ENCODE peak calls at places on chromosomes 4 and X, in nine cellular contexts. R, S, H, K, F, C, A, U and Z are unnamed samples.

GRCh38 chrX:47595701-47596655 is 13.7 kb downstream of the TIMP1 start:
- DNase-seq in R (no peak), S (no peak), H (peak; percentile 12), K (no peak), F (no peak), C (peak; percentile 37), A (no peak), U (no peak), Z (no peak)

GRCh38 chrX:110194977-110195376 is 122.9 kb downstream of the AMMECR1 start:
- DNase-seq in R (no peak), S (no peak), H (no peak), K (no peak), F (no peak), C (no peak), A (no peak), U (no peak), Z (no peak)

GRCh38 chr4:184151988-184152485 is 65.6 kb downstream of the ENPP6 start:
- DNase-seq in R (no peak), S (no peak), H (no peak), K (no peak), F (no peak), C (no peak), A (no peak), U (no peak), Z (no peak)

GRCh38 chr4:122481766-122482405 is 25.4 kb upstream of the IL2 start:
- DNase-seq in R (no peak), S (no peak), H (peak; percentile 80), K (no peak), F (no peak), C (no peak), A (no peak), U (no peak), Z (no peak)

GRCh38 chrX:69222103-69223090 is 57.1 kb upstream of the PJA1 start:
- DNase-seq in R (peak; percentile 66), S (peak; percentile 65), H (peak; percentile 69), K (peak; percentile 77), F (peak; percentile 45), C (peak; percentile 15), A (peak; percentile 52), U (peak; percentile 82), Z (peak; percentile 62)

GRCh38 chr4:27010334-27010940 is 149.8 kb downstream of the STIM2 start:
- DNase-seq in R (peak; percentile 58), S (peak; percentile 53), H (peak; percentile 81), K (peak; percentile 37), F (peak; percentile 43), C (no peak), A (peak; percentile 54), U (peak; percentile 67), Z (peak; percentile 67)

GRCh38 chr4:26803462-26803861 is 57.2 kb upstream of the STIM2 start:
- DNase-seq in R (no peak), S (no peak), H (peak; percentile 52), K (no peak), F (no peak), C (no peak), A (no peak), U (no peak), Z (no peak)

GRCh38 chrX:151722241-151722846 is 6.5 kb downstream of the FATE1 start:
- DNase-seq in R (no peak), S (no peak), H (peak; percentile 69), K (peak; percentile 34), F (peak; percentile 2), C (no peak), A (no peak), U (peak; percentile 37), Z (no peak)

GRCh38 chr4:140856692-140857091 is 100.5 kb upstream of the TBC1D9 start:
- DNase-seq in R (no peak), S (no peak), H (peak; percentile 80), K (peak; percentile 60), F (peak; percentile 86), C (no peak), A (no peak), U (no peak), Z (no peak)

GRCh38 chrX:153387345-153387744 is 13.8 kb downstream of the PNMA6E start:
- DNase-seq in R (no peak), S (no peak), H (no peak), K (no peak), F (no peak), C (no peak), A (no peak), U (no peak), Z (no peak)

GRCh38 chr4:182895791-182896292 is 21.3 kb downstream of the DCTD start:
- DNase-seq in R (no peak), S (no peak), H (no peak), K (no peak), F (no peak), C (no peak), A (no peak), U (no peak), Z (no peak)

GRCh38 chr4:99011910-99012309 is 16.4 kb downstream of the METAP1 start:
- DNase-seq in R (no peak), S (no peak), H (no peak), K (no peak), F (no peak), C (no peak), A (no peak), U (no peak), Z (no peak)

GRCh38 chr4:158016511-158016910 is 156.3 kb downstream of the GASK1B start:
- DNase-seq in R (no peak), S (no peak), H (peak; percentile 70), K (no peak), F (no peak), C (no peak), A (no peak), U (no peak), Z (no peak)

GRCh38 chrX:107674480-107675364 is 46.4 kb downstream of the PRPS1 start:
- DNase-seq in R (no peak), S (peak; percentile 69), H (peak; percentile 75), K (peak; percentile 39), F (no peak), C (no peak), A (peak; percentile 63), U (peak; percentile 53), Z (no peak)

GRCh38 chrX:143121471-143121870 is 95.7 kb downstream of the SPANXN4 start:
- DNase-seq in R (no peak), S (no peak), H (no peak), K (no peak), F (no peak), C (no peak), A (no peak), U (no peak), Z (no peak)

GRCh38 chrX:16187024-16187698 is 19.9 kb downstream of the MAGEB17 start:
- DNase-seq in R (no peak), S (no peak), H (no peak), K (no peak), F (no peak), C (no peak), A (no peak), U (no peak), Z (no peak)

GRCh38 chr4:139950568-139950967 is 203.4 kb downstream of the MAML3 start:
- DNase-seq in R (no peak), S (peak; percentile 44), H (peak; percentile 51), K (no peak), F (no peak), C (no peak), A (no peak), U (no peak), Z (no peak)

GRCh38 chrX:149512225-149512885 is 7.2 kb upstream of the IDS start:
- DNase-seq in R (peak; percentile 53), S (peak; percentile 52), H (peak; percentile 58), K (peak; percentile 71), F (no peak), C (no peak), A (peak; percentile 50), U (no peak), Z (no peak)

GRCh38 chr4:3229328-3229727 is 19.6 kb upstream of the MSANTD1 start:
- DNase-seq in R (no peak), S (peak; percentile 24), H (no peak), K (no peak), F (no peak), C (no peak), A (no peak), U (peak; percentile 21), Z (no peak)

DNA sequence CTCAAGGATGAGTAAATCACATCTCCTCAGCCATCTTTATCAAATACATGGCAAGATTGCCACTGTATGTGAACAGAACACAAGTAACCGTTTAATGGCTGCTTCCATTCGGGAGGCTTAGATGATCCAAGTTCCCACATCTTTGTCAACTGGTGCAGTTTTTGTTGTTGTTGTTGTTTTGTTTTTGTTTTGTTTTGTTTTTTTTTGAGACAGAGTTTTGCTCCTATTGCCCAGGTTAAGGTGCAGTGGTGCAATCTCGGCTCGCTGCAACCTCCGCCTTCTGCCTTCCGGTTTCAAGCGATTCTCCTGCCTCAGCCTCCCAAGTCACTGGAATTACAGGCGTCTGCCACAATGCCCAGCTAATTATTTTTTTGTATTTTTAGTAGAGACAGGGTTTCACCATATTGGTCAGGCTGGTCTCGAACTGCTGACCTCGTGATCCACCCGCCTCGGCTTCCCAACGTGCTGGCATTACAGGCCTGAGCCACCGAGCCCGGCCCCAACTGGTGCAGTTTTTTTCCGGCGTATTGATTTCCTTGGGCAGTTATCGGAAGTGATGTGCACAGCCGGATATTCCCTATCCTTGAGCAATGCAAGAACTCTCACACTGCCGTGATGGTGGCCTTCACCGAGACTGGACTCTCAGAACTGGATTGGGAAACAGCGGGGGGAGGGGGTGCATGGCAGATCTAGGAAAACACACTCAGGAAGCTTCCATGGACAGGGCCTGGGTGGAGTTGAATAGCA is 29.2 kb upstream of the TRIM2 start:
- DNase-seq in R (no peak), S (no peak), H (no peak), K (no peak), F (no peak), C (no peak), A (no peak), U (no peak), Z (no peak)
- H3K27ac ChIP-seq in R (no peak overlapping the region), S (no peak overlapping the region), H (no peak overlapping the region), K (no peak overlapping the region), F (no peak overlapping the region), C (no peak overlapping the region), A (no peak overlapping the region), U (no peak overlapping the region), Z (no peak overlapping the region)

GRCh38 chr4:123939621-123940020 is 543.0 kb downstream of the SPRY1 start:
- DNase-seq in R (no peak), S (no peak), H (peak; percentile 78), K (no peak), F (peak; percentile 13), C (peak; percentile 27), A (no peak), U (no peak), Z (no peak)
- H3K4me3 ChIP-seq in R (no peak overlapping the region), S (no peak overlapping the region), H (no peak overlapping the region), K (no peak overlapping the region), F (no peak overlapping the region), C (no peak overlapping the region), A (no peak overlapping the region), U (no peak overlapping the region), Z (no peak overlapping the region)

DNA sequence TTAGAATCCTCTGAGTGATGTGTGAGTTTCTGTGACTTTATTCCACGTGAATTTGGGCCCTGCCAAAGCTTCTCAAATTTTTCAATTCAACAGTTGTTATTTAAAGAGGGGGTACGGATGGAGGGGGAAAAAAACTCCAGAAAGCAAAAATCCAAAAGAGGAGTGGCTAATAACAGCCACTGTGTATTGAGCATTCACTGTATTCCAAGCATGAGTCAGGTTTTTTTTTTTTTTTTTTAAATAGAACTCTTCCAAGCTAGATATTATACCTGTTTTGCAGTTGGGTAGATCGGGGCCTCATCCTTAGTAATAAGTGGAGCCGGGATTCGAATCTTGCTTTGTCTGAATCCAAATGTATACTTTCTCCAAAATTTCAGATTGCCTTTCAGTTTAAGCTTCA is 6.4 kb upstream of the RHOH start:
- DNase-seq in R (no peak), S (no peak), H (no peak), K (no peak), F (no peak), C (no peak), A (no peak), U (no peak), Z (no peak)
- H3K27ac ChIP-seq in R (peak overlapping the region; percentile 100), S (no peak overlapping the region), H (no peak overlapping the region), K (no peak overlapping the region), F (no peak overlapping the region), C (no peak overlapping the region), A (peak overlapping the region; percentile 34), U (no peak overlapping the region), Z (no peak overlapping the region)

GRCh38 chr4:107721436-107722090 is 1.5 kb upstream of the PAPSS1 start:
- DNase-seq in R (peak; percentile 38), S (no peak), H (no peak), K (no peak), F (no peak), C (no peak), A (no peak), U (peak; percentile 40), Z (no peak)
- H3K4me3 ChIP-seq in R (peak overlapping the region; percentile 90), S (peak overlapping the region; percentile 98), H (peak overlapping the region; percentile 89), K (no peak overlapping the region), F (no peak overlapping the region), C (peak overlapping the region; percentile 2), A (peak overlapping the region; percentile 88), U (no peak overlapping the region), Z (peak overlapping the region; percentile 98)